ENCODE peak calls at places on chromosomes 2 and 18, in nine cellular contexts. D is omental fat pad, I is left lobe of liver, R is astrocyte of the hippocampus, K is mesenteric fat pad, W is lower lobe of right lung, O is right cardiac atrium, F is pancreas, Z is progenitor cell of endocrine pancreas. J is an unnamed sample.

GRCh38 chr2:105383456-105383855 is 15.4 kb downstream of the FHL2 start:
- DNase-seq in W (no peak), K (peak), D (no peak), F (no peak), Z (no peak), R (no peak), I (no peak), O (no peak), J (no peak)

GRCh38 chr2:231900486-231900942 is 25.7 kb downstream of the NPPC start:
- DNase-seq in F (peak), R (peak), Z (peak), K (peak), O (peak), D (peak), I (peak), W (peak), J (peak)

GRCh38 chr2:56654936-56655335 is 471.1 kb downstream of the CCDC85A start:
- DNase-seq in D (no peak), F (no peak), W (no peak), O (no peak), K (no peak), R (no peak), I (no peak), Z (no peak), J (no peak)

GRCh38 chr2:161004379-161004778 is 155.8 kb upstream of the TANK start:
- DNase-seq in O (no peak), F (no peak), Z (no peak), I (no peak), K (no peak), W (no peak), D (no peak), R (peak), J (no peak)

GRCh38 chr2:241724259-241724974 is 10.0 kb upstream of the D2HGDH start:
- DNase-seq in K (no peak), F (no peak), Z (no peak), R (no peak), I (no peak), O (no peak), W (no peak), D (no peak), J (no peak)

GRCh38 chr2:240991378-240992263 is 6.8 kb upstream of the SNED1 start:
- DNase-seq in Z (peak), W (peak), I (peak), F (peak), O (peak), D (peak), K (peak), R (peak), J (peak)

GRCh38 chr2:160208662-160209229 is 8.7 kb upstream of the ITGB6 start:
- DNase-seq in F (no peak), Z (no peak), R (no peak), K (no peak), O (no peak), D (no peak), W (no peak), I (no peak), J (no peak)

GRCh38 chr2:105749583-105750399 is 5.1 kb downstream of the NCK2 start:
- DNase-seq in K (peak), D (no peak), Z (no peak), W (no peak), O (no peak), R (peak), F (no peak), I (no peak), J (no peak)

GRCh38 chr2:25618676-25619075 is 54.7 kb downstream of the DTNB start:
- DNase-seq in Z (no peak), I (no peak), D (no peak), O (no peak), K (no peak), W (no peak), F (peak), R (peak), J (peak)

GRCh38 chr2:84031312-84031711 is 427.8 kb downstream of the SUCLG1 start:
- DNase-seq in R (no peak), K (no peak), O (no peak), W (no peak), Z (no peak), D (no peak), F (no peak), I (no peak), J (no peak)

GRCh38 chr18:56910967-56911366 is 235.9 kb upstream of the BOD1L2 start:
- DNase-seq in F (no peak), R (no peak), D (no peak), I (no peak), K (no peak), Z (no peak), O (no peak), W (no peak), J (peak)

GRCh38 chr2:105813405-105813804 is 68.7 kb downstream of the NCK2 start:
- DNase-seq in I (no peak), K (no peak), D (no peak), Z (no peak), W (no peak), R (no peak), F (no peak), O (no peak), J (no peak)

GRCh38 chr2:56132138-56132537 is 51.7 kb upstream of the CCDC85A start:
- DNase-seq in F (no peak), R (peak), O (no peak), K (no peak), I (no peak), Z (no peak), D (no peak), W (no peak), J (peak)

GRCh38 chr2:41827354-41827971 is 220.4 kb upstream of the PKDCC start:
- DNase-seq in K (no peak), D (no peak), R (no peak), F (no peak), I (no peak), Z (no peak), O (no peak), W (no peak), J (no peak)

J was measured in NCI-H774.